ENCODE peak calls at places on chromosome 17, in eight cellular contexts. K is left ventricle myocardium inferior, V is AG09319, A is tibial artery, M is stomach, D is cardiac fibroblast, H is Peyer's patch, Y is GM13977. Q is an unnamed sample.

GRCh38 chr17:20223808-20224328 is 214.7 kb downstream of the SPECC1 start:
- DNase-seq in H (no peak), K (no peak), Y (no peak), M (no peak), A (no peak), V (no peak), D (no peak), Q (no peak)

GRCh38 chr17:69567130-69567529 is 152.6 kb downstream of the MAP2K6 start:
- DNase-seq in H (no peak), D (no peak), M (no peak), A (no peak), V (no peak), Y (no peak), K (no peak), Q (no peak)

GRCh38 chr17:38747385-38748328 is 479 bp downstream of the PCGF2 start:
- DNase-seq in H (peak), M (no peak), D (peak), Y (peak), A (no peak), K (peak), V (no peak), Q (peak)

GRCh38 chr17:70298929-70299529 is 129.7 kb downstream of the KCNJ2 start:
- DNase-seq in M (no peak), H (no peak), K (no peak), A (no peak), V (no peak), D (no peak), Y (peak), Q (peak)

GRCh38 chr17:38605852-38606645 is at the start of gene SRCIN1:
- DNase-seq in H (peak), M (peak), D (no peak), Y (peak), K (peak), A (no peak), V (no peak), Q (peak)

GRCh38 chr17:7440823-7441174 is 1.5 kb downstream of the FGF11 start:
- DNase-seq in H (no peak), M (no peak), K (peak), V (no peak), D (peak), A (no peak), Y (peak), Q (peak)

GRCh38 chr17:72602517-72603345 is 481.9 kb downstream of the SOX9 start:
- DNase-seq in A (no peak), Y (no peak), K (no peak), V (no peak), M (peak), D (peak), H (no peak), Q (no peak)

GRCh38 chr17:71824671-71825070 is 296.1 kb upstream of the SOX9 start:
- DNase-seq in Y (no peak), K (no peak), A (no peak), V (no peak), M (no peak), D (no peak), H (no peak), Q (no peak)

GRCh38 chr17:32854177-32854576 is 22.7 kb downstream of the MYO1D start:
- DNase-seq in Y (no peak), A (no peak), H (no peak), K (no peak), M (no peak), D (peak), V (no peak), Q (no peak)

GRCh38 chr17:7046127-7046724 is 2.3 kb upstream of the SLC16A11 start:
- DNase-seq in V (no peak), D (no peak), Y (no peak), M (peak), A (no peak), K (no peak), H (peak), Q (no peak)

GRCh38 chr17:66540131-66540781 is 237.8 kb downstream of the PRKCA start:
- DNase-seq in H (no peak), V (no peak), A (no peak), Y (no peak), M (no peak), D (peak), K (peak), Q (no peak)

GRCh38 chr17:8922451-8922850 is 43.1 kb downstream of the PIK3R5 start:
- DNase-seq in D (peak), M (no peak), A (no peak), K (no peak), V (peak), H (no peak), Y (no peak), Q (no peak)

GRCh38 chr17:1724869-1725641 is 551 bp downstream of the WDR81 start:
- DNase-seq in K (no peak), H (no peak), V (no peak), D (no peak), M (no peak), A (peak), Y (no peak), Q (no peak)

GRCh38 chr17:47204722-47205418 is 4.3 kb upstream of the MYL4 start:
- DNase-seq in D (peak), Y (peak), V (no peak), M (no peak), K (peak), A (peak), H (no peak), Q (peak)

GRCh38 chr17:40909755-40910154 is 24.7 kb upstream of the KRT20 start:
- DNase-seq in V (peak), M (no peak), A (no peak), K (no peak), H (no peak), D (peak), Y (no peak), Q (no peak)

GRCh38 chr17:30505868-30506417 is 28.7 kb downstream of the GOSR1 start:
- DNase-seq in D (no peak), Y (no peak), M (no peak), K (no peak), A (no peak), V (no peak), H (no peak), Q (no peak)

GRCh38 chr17:40323731-40324650 is 15.0 kb downstream of the RARA start:
- DNase-seq in K (peak), H (peak), M (no peak), V (no peak), A (peak), D (peak), Y (no peak), Q (no peak)

DNA sequence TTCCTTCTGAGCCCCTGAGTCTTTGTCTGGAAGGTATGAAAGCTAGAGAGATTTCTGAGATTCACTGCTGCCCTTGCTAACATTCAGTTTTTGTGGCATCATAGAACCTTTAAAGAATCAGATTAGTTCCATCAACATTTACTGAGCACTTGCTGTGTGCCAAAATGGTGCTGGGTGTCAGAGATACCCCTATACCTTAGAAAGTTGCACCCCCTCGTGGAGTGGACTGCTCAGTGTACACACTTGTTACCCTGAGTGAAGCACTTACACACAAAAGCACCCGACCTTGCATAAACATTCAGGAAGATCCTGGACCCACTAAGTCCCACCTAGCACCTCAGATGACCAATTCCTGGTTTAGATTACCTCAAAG is 229.9 kb upstream of the CCL2 start:
- DNase-seq in V (no peak), M (peak), K (no peak), A (no peak), H (no peak), D (no peak), Y (no peak), Q (no peak)
- TF ChIP-seq CTCF in V (no peak), M (no peak), K (no peak), A (no peak), H (no peak), D (no peak), Y (no peak), Q (no peak)

DNA sequence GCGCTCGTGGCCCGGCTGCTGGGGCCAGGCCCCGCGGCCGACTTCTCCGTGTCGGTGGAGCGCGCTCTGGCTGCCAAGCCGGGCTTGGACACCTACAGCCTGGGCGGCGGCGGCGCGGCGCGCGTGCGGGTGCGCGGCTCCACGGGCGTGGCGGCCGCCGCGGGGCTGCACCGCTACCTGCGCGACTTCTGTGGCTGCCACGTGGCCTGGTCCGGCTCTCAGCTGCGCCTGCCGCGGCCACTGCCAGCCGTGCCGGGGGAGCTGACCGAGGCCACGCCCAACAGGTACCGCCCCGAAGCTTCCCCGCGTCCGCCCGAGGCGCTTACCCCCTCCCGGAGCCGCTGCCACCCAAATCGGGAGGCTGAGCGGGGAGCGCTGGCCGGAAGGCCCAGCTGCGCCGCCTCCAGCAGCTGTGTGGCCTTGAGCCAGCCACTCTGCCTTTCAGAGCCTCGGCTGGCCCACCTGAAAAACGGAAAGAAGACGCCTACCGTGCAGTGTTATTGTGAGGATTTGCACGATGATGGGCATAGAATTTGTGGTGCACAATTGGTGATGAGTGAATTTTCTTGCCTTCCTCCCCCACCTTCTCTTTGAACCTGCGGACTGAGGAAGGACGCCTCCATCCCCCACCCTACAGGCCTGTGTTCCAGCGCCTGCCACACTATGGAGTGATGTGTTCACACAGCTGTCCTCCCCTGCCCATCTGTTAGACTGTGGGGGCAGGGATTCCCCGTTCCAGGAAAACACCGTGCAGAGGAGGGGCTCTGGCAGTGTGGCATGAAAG is 523 bp downstream of the NAGLU start:
- DNase-seq in D (peak), A (peak), M (peak), Y (peak), V (no peak), K (peak), H (peak), Q (peak)
- TF ChIP-seq CTCF in D (no peak), A (no peak), M (no peak), Y (no peak), V (no peak), K (no peak), H (no peak), Q (no peak)

GRCh38 chr17:74085434-74085833 is 118.0 kb upstream of the RPL38 start:
- DNase-seq in V (no peak), A (no peak), D (no peak), M (no peak), K (no peak), H (no peak), Y (no peak), Q (no peak)
- TF ChIP-seq CTCF in V (no peak), A (no peak), D (no peak), M (no peak), K (no peak), H (no peak), Y (peak), Q (no peak)

DNA sequence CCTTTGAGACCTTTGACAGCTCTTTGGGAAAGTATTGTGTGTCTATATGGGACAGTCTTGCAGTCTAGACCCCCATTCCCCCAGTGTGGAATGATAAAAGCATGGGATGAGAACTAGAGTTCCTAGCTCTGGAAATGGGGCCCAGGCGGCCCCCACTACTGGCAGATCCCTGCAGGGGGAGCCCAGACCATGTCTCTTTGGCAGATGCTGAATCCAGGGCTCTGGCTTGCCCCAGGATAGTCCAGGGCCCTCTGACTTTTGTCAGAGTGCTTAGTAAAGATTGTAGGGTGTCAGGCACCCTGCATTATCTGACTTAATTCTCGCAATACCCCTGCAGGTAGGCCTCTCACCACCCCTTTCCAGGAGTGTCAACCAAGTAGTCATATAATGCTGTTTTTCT is 8.3 kb downstream of the ALKBH5 start:
- DNase-seq in H (no peak), K (no peak), Y (no peak), M (no peak), A (no peak), D (peak), V (no peak), Q (no peak)
- TF ChIP-seq CTCF in H (no peak), K (peak), Y (peak), M (no peak), A (peak), D (peak), V (peak), Q (peak)

GRCh38 chr17:44106801-44107200 is 16.6 kb downstream of the HDAC5 start:
- DNase-seq in D (no peak), K (no peak), M (no peak), Y (no peak), V (no peak), A (no peak), H (no peak), Q (no peak)

GRCh38 chr17:44102845-44103622 is 20.4 kb downstream of the HDAC5 start:
- DNase-seq in Y (no peak), K (peak), H (no peak), M (no peak), D (no peak), V (no peak), A (no peak), Q (no peak)

GRCh38 chr17:44108440-44109311 is 14.8 kb downstream of the HDAC5 start:
- DNase-seq in Y (no peak), D (peak), A (peak), V (peak), M (peak), K (peak), H (no peak), Q (no peak)

GRCh38 chr17:44105941-44106340 is 17.5 kb downstream of the HDAC5 start:
- DNase-seq in M (no peak), K (no peak), D (no peak), V (no peak), H (no peak), Y (no peak), A (no peak), Q (no peak)

GRCh38 chr17:44105483-44105882 is 18.0 kb downstream of the HDAC5 start:
- DNase-seq in K (no peak), M (no peak), D (no peak), H (no peak), V (no peak), A (no peak), Y (no peak), Q (no peak)
- TF ChIP-seq CTCF in K (no peak), M (no peak), D (no peak), H (no peak), V (no peak), A (no peak), Y (no peak), Q (no peak)

DNA sequence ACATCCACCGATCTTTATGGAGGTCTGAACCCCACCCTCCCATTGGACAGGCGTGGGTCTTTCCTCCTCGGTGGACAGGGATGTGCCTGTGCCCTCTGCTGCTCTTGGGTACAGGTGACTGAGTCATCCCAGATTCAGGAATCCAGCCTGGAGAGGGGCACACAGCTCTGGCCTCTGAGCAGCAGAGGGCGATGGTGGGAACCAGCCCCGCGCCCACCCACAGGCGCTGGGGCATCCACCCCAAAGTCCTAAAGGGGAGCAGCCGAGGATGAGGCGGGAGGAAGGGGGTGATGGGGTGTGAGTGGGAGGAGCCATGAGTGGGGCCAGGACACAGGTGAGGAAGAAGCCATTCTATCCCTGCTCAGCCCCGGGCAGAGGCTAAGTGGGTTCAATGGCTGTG is 35.0 kb downstream of the ENGASE start:
- DNase-seq in V (no peak), H (no peak), A (no peak), M (no peak), K (no peak), Y (no peak), D (no peak), Q (no peak)
- TF ChIP-seq CTCF in V (peak), H (no peak), A (no peak), M (no peak), K (no peak), Y (no peak), D (no peak), Q (no peak)

GRCh38 chr17:81401727-81402529 is 6.7 kb downstream of the BAHCC1 start:
- DNase-seq in M (no peak), H (peak), D (peak), K (peak), A (no peak), V (no peak), Y (no peak), Q (peak)
- TF ChIP-seq CTCF in M (no peak), H (no peak), D (peak), K (peak), A (peak), V (peak), Y (peak), Q (no peak)

GRCh38 chr17:34178047-34178446 is 77.0 kb upstream of the CCL2 start:
- DNase-seq in Y (no peak), A (no peak), K (no peak), D (peak), V (no peak), H (no peak), M (no peak), Q (no peak)
- TF ChIP-seq CTCF in Y (no peak), A (no peak), K (no peak), D (peak), V (no peak), H (no peak), M (no peak), Q (no peak)